ENCODE peak calls at places on chromosomes 7 and 10, in seven cellular contexts. E is GM10248; U is naive B cell; I is effector memory CD8-positive, alpha-beta T cell; B is AG09309; M is GM23248; J is cerebellar cortex. G is an unnamed sample.

GRCh38 chr10:62726142-62726541 is 78.4 kb upstream of the ADO start:
- DNase-seq in I (no peak), E (peak), J (no peak), U (no peak), M (no peak), B (no peak), G (no peak)

GRCh38 chr10:87878664-87879459 is 15.4 kb downstream of the PTEN start:
- DNase-seq in U (no peak), E (no peak), B (no peak), M (no peak), J (no peak), I (no peak), G (no peak)

GRCh38 chr10:11901454-11902431 is 78.6 kb downstream of the PROSER2 start:
- DNase-seq in E (no peak), M (peak), J (no peak), I (no peak), B (no peak), U (no peak), G (no peak)

GRCh38 chr10:86506499-86506898 is 15.1 kb downstream of the WAPL start:
- DNase-seq in B (no peak), J (no peak), U (no peak), I (no peak), E (no peak), M (no peak), G (no peak)

GRCh38 chr7:48755061-48755555 is 169.2 kb upstream of the CDC14C start:
- DNase-seq in E (no peak), M (no peak), B (no peak), U (no peak), I (no peak), J (no peak), G (no peak)

GRCh38 chr7:156547884-156548561 is 92.6 kb upstream of the RNF32 start:
- DNase-seq in I (no peak), U (no peak), M (no peak), J (no peak), B (no peak), E (no peak), G (no peak)

GRCh38 chr7:12322287-12322902 is 81.3 kb downstream of the VWDE start:
- DNase-seq in B (no peak), J (peak), I (no peak), E (no peak), M (peak), U (peak), G (peak)

GRCh38 chr10:44993226-44993921 is 7.3 kb upstream of the ZNF22 start:
- DNase-seq in B (no peak), I (no peak), M (no peak), E (no peak), U (no peak), J (no peak), G (no peak)

GRCh38 chr10:104099941-104100340 is 14.3 kb upstream of the COL17A1 start:
- DNase-seq in E (no peak), M (peak), I (no peak), B (no peak), J (no peak), U (no peak), G (no peak)

GRCh38 chr7:159070422-159071148 is 74.1 kb downstream of the VIPR2 start:
- DNase-seq in I (no peak), M (no peak), B (no peak), J (no peak), E (no peak), U (no peak), G (no peak)

GRCh38 chr10:62640386-62640785 is 164.1 kb upstream of the ADO start:
- DNase-seq in I (no peak), M (peak), B (no peak), U (no peak), J (no peak), E (no peak), G (no peak)

GRCh38 chr10:67602268-67602950 is 93.6 kb downstream of the CTNNA3 start:
- DNase-seq in I (no peak), M (peak), U (no peak), J (no peak), B (peak), E (no peak), G (no peak)

GRCh38 chr10:6292741-6293151 is 90.0 kb downstream of the PFKFB3 start:
- DNase-seq in I (no peak), B (no peak), M (no peak), J (no peak), U (no peak), E (no peak), G (no peak)

GRCh38 chr7:73903321-73904218 is 42.6 kb downstream of the TMEM270 start:
- DNase-seq in B (no peak), J (no peak), I (no peak), E (no peak), M (no peak), U (no peak), G (no peak)

GRCh38 chr10:125086716-125087115 is 73.6 kb downstream of the CTBP2 start:
- DNase-seq in B (no peak), J (no peak), E (no peak), I (no peak), M (no peak), U (no peak), G (no peak)

GRCh38 chr10:24894309-24894708 is 58.1 kb downstream of the PRTFDC1 start:
- DNase-seq in E (no peak), J (no peak), U (no peak), I (no peak), B (peak), M (peak), G (peak)

GRCh38 chr7:155804897-155805825 is 7.1 kb downstream of the SHH start:
- DNase-seq in J (peak), M (peak), U (peak), E (peak), B (no peak), I (peak), G (no peak)

GRCh38 chr10:48470115-48470892 is 134.6 kb downstream of the ARHGAP22 start:
- DNase-seq in E (no peak), J (no peak), U (no peak), I (no peak), B (no peak), M (no peak), G (no peak)

G was measured in smooth muscle cell of the brain vasculature.